ENCODE peak calls at places on chromosomes 3 and 15, in five cellular contexts. L is CD8-positive, alpha-beta T cell; Y is endothelial cell of umbilical vein; I is lower leg skin; E is fibroblast of the aortic adventitia. X is an unnamed sample.
A peak's percentile ranks its signal among the peaks of the same experiment; 100 is the strongest.

GRCh38 chr3:73661262-73661661 is 36.5 kb upstream of the PDZRN3 start:
- DNase-seq in L (no peak), I (no peak), Y (no peak), E (peak; percentile 74), X (no peak)

GRCh38 chr3:136595862-136596697 is 156.1 kb downstream of the STAG1 start:
- DNase-seq in Y (no peak), I (no peak), E (no peak), L (no peak), X (no peak)

GRCh38 chr3:127420825-127421224 is 133.0 kb upstream of the PRR20G start:
- DNase-seq in I (no peak), E (no peak), L (no peak), Y (no peak), X (no peak)

GRCh38 chr15:75832114-75832513 is 11.1 kb upstream of the UBE2Q2 start:
- DNase-seq in I (no peak), E (no peak), Y (no peak), L (no peak), X (no peak)

GRCh38 chr3:191802671-191803070 is 341.7 kb downstream of the PYDC2 start:
- DNase-seq in Y (no peak), L (no peak), I (no peak), E (no peak), X (no peak)

GRCh38 chr15:67405208-67406191 is 115.4 kb upstream of the C15orf61 start:
- DNase-seq in I (no peak), Y (no peak), L (no peak), E (peak; percentile 77), X (no peak)

GRCh38 chr3:177358968-177359600 is 161.8 kb upstream of the TBL1XR1 start:
- DNase-seq in I (no peak), E (peak; percentile 10), Y (peak; percentile 55), L (peak; percentile 31), X (peak; percentile 30)

GRCh38 chr3:42569743-42570142 is 12.0 kb downstream of the SEC22C start:
- DNase-seq in E (no peak), I (no peak), L (no peak), Y (no peak), X (no peak)

GRCh38 chr15:38455096-38455495 is 1.2 kb downstream of the FAM98B start:
- DNase-seq in I (no peak), E (peak; percentile 7), Y (peak; percentile 5), L (no peak), X (no peak)

GRCh38 chr15:39025331-39025730 is 460.7 kb upstream of the RASGRP1 start:
- DNase-seq in I (no peak), E (no peak), Y (no peak), L (no peak), X (no peak)

GRCh38 chr3:70744536-70744935 is 432.1 kb upstream of the MDFIC2 start:
- DNase-seq in E (peak; percentile 15), I (no peak), Y (peak; percentile 95), L (no peak), X (no peak)

GRCh38 chr15:43440721-43441281 is 52.2 kb downstream of the TP53BP1 start:
- DNase-seq in E (peak; percentile 99), I (peak; percentile 59), L (no peak), Y (peak; percentile 94), X (peak; percentile 73)

GRCh38 chr15:56038015-56038414 is 44.6 kb upstream of the NEDD4 start:
- DNase-seq in I (no peak), L (no peak), E (peak; percentile 57), Y (peak; percentile 10), X (peak; percentile 5)

GRCh38 chr15:66033143-66033542 is 163.9 kb downstream of the RAB11A start:
- DNase-seq in L (no peak), I (no peak), Y (no peak), E (no peak), X (no peak)

GRCh38 chr15:76514292-76514691 is 177.7 kb downstream of the ISL2 start:
- DNase-seq in E (no peak), L (no peak), I (no peak), Y (no peak), X (no peak)

GRCh38 chr15:58931985-58932384 is 1.5 kb downstream of the SLTM start:
- DNase-seq in E (peak; percentile 76), L (no peak), Y (peak; percentile 65), I (no peak), X (peak; percentile 49)

GRCh38 chr3:6416049-6416661 is 444.8 kb upstream of the GRM7 start:
- DNase-seq in I (no peak), E (no peak), L (no peak), Y (no peak), X (no peak)

GRCh38 chr15:35624881-35625280 is 78.9 kb upstream of the DPH6 start:
- DNase-seq in I (peak; percentile 22), E (peak; percentile 94), L (no peak), Y (no peak), X (peak; percentile 26)

GRCh38 chr15:55552461-55552860 is 35.7 kb downstream of the PYGO1 start:
- DNase-seq in Y (no peak), I (no peak), L (no peak), E (no peak), X (no peak)

GRCh38 chr3:61117045-61117898 is 134.0 kb downstream of the FHIT start:
- DNase-seq in L (no peak), Y (no peak), I (no peak), E (no peak), X (no peak)

GRCh38 chr3:59884409-59884808 is 834.6 kb upstream of the CFAP20DC start:
- DNase-seq in I (no peak), L (no peak), Y (no peak), E (no peak), X (no peak)

GRCh38 chr3:71109241-71109976 is 474.1 kb downstream of the FOXP1 start:
- DNase-seq in I (no peak), E (peak; percentile 85), L (no peak), Y (peak; percentile 86), X (peak; percentile 53)

GRCh38 chr3:75042941-75043340 is 428.5 kb upstream of the CNTN3 start:
- DNase-seq in L (no peak), Y (no peak), E (no peak), I (no peak), X (no peak)

GRCh38 chr3:129248286-129248979 is 973 bp upstream of the COPG1 start:
- DNase-seq in I (no peak), L (no peak), Y (no peak), E (no peak), X (no peak)

GRCh38 chr3:145899229-145899628 is 261.8 kb downstream of the PLOD2 start:
- DNase-seq in E (no peak), L (no peak), Y (no peak), I (no peak), X (no peak)

GRCh38 chr15:80604583-80605506 is 90.3 kb upstream of the ABHD17C start:
- DNase-seq in L (no peak), E (no peak), I (no peak), Y (no peak), X (no peak)

GRCh38 chr3:164459526-164460151 is 618.7 kb downstream of the SI start:
- DNase-seq in Y (no peak), E (no peak), L (no peak), I (no peak), X (no peak)

DNA sequence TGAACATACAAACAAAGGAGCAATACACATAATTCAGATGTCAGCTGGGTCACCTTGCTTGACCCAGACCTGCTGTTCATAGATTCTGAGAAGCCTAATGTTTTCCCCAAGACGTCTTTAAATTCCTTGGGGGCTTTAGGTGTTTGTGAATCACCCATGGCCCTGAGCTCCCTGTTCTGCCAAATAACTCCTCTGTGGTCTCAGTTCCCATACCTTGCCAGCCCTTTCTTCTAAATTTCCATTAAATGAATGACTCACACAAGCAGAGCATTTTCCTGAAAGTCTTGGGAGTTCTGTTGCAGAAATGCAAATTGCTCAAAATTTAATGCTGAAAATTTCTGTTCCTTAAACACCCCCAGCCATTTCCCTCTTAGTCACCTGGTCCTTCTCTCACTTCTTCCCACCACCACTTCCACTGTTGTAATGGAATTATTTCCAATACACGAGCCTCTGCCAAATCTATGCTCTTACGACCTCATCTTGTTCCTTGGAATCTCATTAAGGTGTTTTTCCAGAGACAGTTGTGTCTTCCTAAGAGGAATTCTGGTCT is 33.4 kb upstream of the PSMD6 start:
- DNase-seq in L (no peak), E (peak; percentile 71), Y (no peak), I (no peak), X (no peak)
- H3K4me3 ChIP-seq in L (no peak overlapping the region), E (no peak overlapping the region), Y (no peak overlapping the region), I (no peak overlapping the region), X (no peak overlapping the region)

GRCh38 chr15:52679232-52680040 is at the start of gene ATOSA:
- DNase-seq in I (peak; percentile 94), E (peak; percentile 84), Y (peak; percentile 90), L (peak; percentile 89), X (peak; percentile 91)
- H3K4me3 ChIP-seq in I (peak within 1 kb of the TSS; percentile 74), E (peak within 1 kb of the TSS; percentile 87), Y (peak within 1 kb of the TSS; percentile 59), L (peak within 1 kb of the TSS; percentile 86), X (peak within 1 kb of the TSS; percentile 92)

GRCh38 chr3:66036586-66037061 is 2.1 kb downstream of the MAGI1 start:
- DNase-seq in L (no peak), E (no peak), I (no peak), Y (peak; percentile 29), X (no peak)

GRCh38 chr3:66033241-66034138 is 5.2 kb downstream of the MAGI1 start:
- DNase-seq in Y (no peak), I (no peak), E (no peak), L (no peak), X (no peak)

GRCh38 chr3:66037986-66038369 is 740 bp downstream of the MAGI1 start:
- DNase-seq in Y (no peak), E (no peak), I (no peak), L (no peak), X (no peak)

GRCh38 chr3:66037330-66037985 is 1.3 kb downstream of the MAGI1 start:
- DNase-seq in I (no peak), Y (peak; percentile 62), L (no peak), E (peak; percentile 48), X (no peak)

DNA sequence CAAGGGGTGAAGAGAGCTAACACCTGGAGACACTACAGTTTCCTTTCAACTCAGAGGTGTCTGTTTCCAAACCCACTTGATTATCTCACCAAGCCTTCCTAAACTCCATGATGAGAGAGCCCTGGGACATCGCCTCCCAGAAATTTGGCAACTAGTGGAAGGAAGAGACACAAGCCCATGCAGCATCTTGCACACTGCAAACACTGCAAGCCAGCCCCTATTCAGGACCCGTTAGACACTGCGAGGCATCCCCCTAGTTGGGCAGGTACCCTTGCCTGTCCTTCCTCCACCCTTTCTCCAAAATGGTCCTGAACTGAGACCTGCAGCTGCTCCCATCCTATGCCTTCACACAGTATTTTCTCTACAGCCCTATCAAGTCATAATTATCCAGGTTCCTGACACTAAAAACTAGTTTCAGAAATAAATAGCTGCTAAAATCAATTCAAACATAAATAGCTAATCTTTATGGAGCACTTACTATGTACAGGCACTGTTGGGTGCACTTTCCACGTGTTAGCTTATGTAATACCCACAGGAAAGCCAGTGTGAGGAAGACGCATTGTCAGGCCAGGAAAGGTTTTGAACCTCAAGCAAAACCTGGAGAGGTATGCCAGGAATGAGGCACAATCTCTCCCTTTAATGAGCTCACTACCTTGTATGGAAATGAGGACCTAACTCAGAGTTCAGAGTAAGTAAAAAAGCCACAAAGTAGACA is 2.8 kb downstream of the MAGI1 start:
- DNase-seq in E (peak; percentile 35), L (no peak), I (no peak), Y (no peak), X (no peak)
- H3K4me3 ChIP-seq in E (peak overlapping the region; percentile 99), L (no peak overlapping the region), I (no peak overlapping the region), Y (no peak overlapping the region), X (no peak overlapping the region)

GRCh38 chr3:193946945-193947344 is 189.0 kb upstream of the HES1 start:
- DNase-seq in E (no peak), L (no peak), I (no peak), Y (no peak), X (no peak)
- H3K4me3 ChIP-seq in E (no peak overlapping the region), L (no peak overlapping the region), I (no peak overlapping the region), Y (no peak overlapping the region), X (no peak overlapping the region)

GRCh38 chr3:53880396-53881345 is 1.3 kb downstream of the ACTR8 start:
- DNase-seq in L (no peak), Y (no peak), I (no peak), E (peak; percentile 28), X (no peak)
- H3K4me3 ChIP-seq in L (peak overlapping the region; percentile 79), Y (peak overlapping the region; percentile 64), I (no peak overlapping the region), E (peak overlapping the region; percentile 96), X (peak overlapping the region; percentile 84)